ENCODE peak calls at places on chromosomes 4 and X, in eight cellular contexts. Z is GM13977, N is HT-29, C is T-helper 1 cell, B is activated T-cell treated with anti-CD3 and anti-CD28 coated beads for 1 hour, Y is kidney tubule cell, A is left lung, H is pancreas. L is an unnamed sample.
A peak's percentile ranks its signal among the peaks of the same experiment; 100 is the strongest.

GRCh38 chrX:31508338-31508737 is 436.5 kb upstream of the FTHL17 start:
- DNase-seq in Z (no peak), N (no peak), C (no peak), B (no peak), Y (peak; percentile 50), A (no peak), H (no peak), L (no peak)

GRCh38 chr4:147480891-147481576 is at the start of gene EDNRA:
- DNase-seq in Z (no peak), N (no peak), C (no peak), B (no peak), Y (peak; percentile 40), A (peak; percentile 38), H (peak; percentile 48), L (no peak)

GRCh38 chr4:79211490-79211889 is 114.4 kb downstream of the NAA11 start:
- DNase-seq in Z (no peak), N (no peak), C (no peak), B (no peak), Y (no peak), A (no peak), H (no peak), L (no peak)

GRCh38 chr4:122622400-122622799 is 1.5 kb upstream of the IL21 start:
- DNase-seq in Z (no peak), N (no peak), C (no peak), B (no peak), Y (no peak), A (no peak), H (no peak), L (no peak)

GRCh38 chrX:47854474-47854873 is 17.8 kb downstream of the ZNF81 start:
- DNase-seq in Z (no peak), N (peak; percentile 41), C (peak; percentile 3), B (no peak), Y (peak; percentile 18), A (no peak), H (no peak), L (no peak)

GRCh38 chr4:108620933-108621905 is 843 bp downstream of the RPL34 start:
- DNase-seq in Z (no peak), N (peak; percentile 18), C (no peak), B (no peak), Y (peak; percentile 31), A (no peak), H (no peak), L (no peak)

GRCh38 chr4:176953021-176953420 is 160.3 kb upstream of the VEGFC start:
- DNase-seq in Z (no peak), N (no peak), C (no peak), B (no peak), Y (no peak), A (no peak), H (no peak), L (no peak)

GRCh38 chr4:38656111-38656510 is 7.9 kb upstream of the KLF3 start:
- DNase-seq in Z (no peak), N (no peak), C (no peak), B (no peak), Y (no peak), A (no peak), H (no peak), L (no peak)

GRCh38 chr4:44320833-44321232 is 127.8 kb downstream of the KCTD8 start:
- DNase-seq in Z (no peak), N (no peak), C (no peak), B (no peak), Y (no peak), A (no peak), H (no peak), L (no peak)

GRCh38 chr4:169346840-169347239 is 76.1 kb upstream of the SH3RF1 start:
- DNase-seq in Z (no peak), N (no peak), C (no peak), B (no peak), Y (no peak), A (no peak), H (no peak), L (no peak)

GRCh38 chrX:13373807-13374187 is 53.9 kb upstream of the ATXN3L start:
- DNase-seq in Z (no peak), N (no peak), C (no peak), B (no peak), Y (peak; percentile 56), A (no peak), H (no peak), L (no peak)

GRCh38 chr4:183256756-183257385 is 63.2 kb downstream of the CLDN22 start:
- DNase-seq in Z (peak; percentile 41), N (peak; percentile 34), C (peak; percentile 26), B (peak; percentile 22), Y (peak; percentile 59), A (no peak), H (no peak), L (peak; percentile 49)

GRCh38 chr4:2064276-2064991 is 5.3 kb downstream of the NAT8L start:
- DNase-seq in Z (no peak), N (peak; percentile 32), C (no peak), B (no peak), Y (no peak), A (no peak), H (peak; percentile 69), L (no peak)

GRCh38 chr4:73127839-73128448 is 58.4 kb upstream of the COX18 start:
- DNase-seq in Z (peak; percentile 10), N (peak; percentile 15), C (no peak), B (no peak), Y (peak; percentile 6), A (no peak), H (no peak), L (no peak)

GRCh38 chr4:110245567-110245966 is 47.2 kb upstream of the ELOVL6 start:
- DNase-seq in Z (no peak), N (no peak), C (no peak), B (no peak), Y (peak; percentile 28), A (no peak), H (no peak), L (no peak)

GRCh38 chrX:72271812-72272211 is 5.2 kb downstream of the RPS4X start:
- DNase-seq in Z (no peak), N (no peak), C (no peak), B (no peak), Y (no peak), A (no peak), H (no peak), L (no peak)

GRCh38 chrX:41541381-41541780 is 94.2 kb downstream of the NYX start:
- DNase-seq in Z (no peak), N (no peak), C (no peak), B (no peak), Y (no peak), A (no peak), H (no peak), L (no peak)

GRCh38 chr4:139279723-139280620 is at the start of gene MGARP:
- DNase-seq in Z (peak; percentile 25), N (no peak), C (peak; percentile 6), B (peak; percentile 10), Y (peak; percentile 26), A (no peak), H (peak; percentile 66), L (no peak)